ENCODE peak calls at places on chromosomes 6 and 20, in ten cellular contexts. One of them, this sample, is unnamed.

GRCh38 chr20:36439040-36439730 is 102.1 kb upstream of the MYL9 start:
- DNase-seq in mammary epithelial cell: peak; percentile 37
- DNase-seq in stomach: peak; percentile 79
- DNase-seq in AG09309: no peak
- DNase-seq in NB4: peak; percentile 70
- DNase-seq in tibial artery: peak; percentile 76
- DNase-seq in astrocyte of the spinal cord: peak; percentile 42
- DNase-seq in epithelial cell of esophagus: peak; percentile 59
- DNase-seq in spleen: peak; percentile 88
- DNase-seq in astrocyte: no peak
- DNase-seq in this sample: peak; percentile 52

GRCh38 chr6:34745277-34746103 is 11.8 kb upstream of the SNRPC start:
- DNase-seq in mammary epithelial cell: peak; percentile 79
- DNase-seq in stomach: peak; percentile 82
- DNase-seq in AG09309: no peak
- DNase-seq in NB4: peak; percentile 74
- DNase-seq in tibial artery: no peak
- DNase-seq in astrocyte of the spinal cord: no peak
- DNase-seq in epithelial cell of esophagus: peak; percentile 97
- DNase-seq in spleen: no peak
- DNase-seq in astrocyte: peak; percentile 91
- DNase-seq in this sample: peak; percentile 49

GRCh38 chr6:31042801-31043200 is 32.5 kb downstream of the MUC22 start:
- DNase-seq in mammary epithelial cell: peak; percentile 57
- DNase-seq in stomach: peak; percentile 73
- DNase-seq in AG09309: peak; percentile 20
- DNase-seq in NB4: peak; percentile 30
- DNase-seq in tibial artery: no peak
- DNase-seq in astrocyte of the spinal cord: peak; percentile 71
- DNase-seq in epithelial cell of esophagus: peak; percentile 68
- DNase-seq in spleen: no peak
- DNase-seq in astrocyte: peak; percentile 31
- DNase-seq in this sample: peak; percentile 57

GRCh38 chr20:6908673-6909072 is 141.2 kb downstream of the BMP2 start:
- DNase-seq in mammary epithelial cell: peak; percentile 55
- DNase-seq in stomach: no peak
- DNase-seq in AG09309: no peak
- DNase-seq in NB4: no peak
- DNase-seq in tibial artery: no peak
- DNase-seq in astrocyte of the spinal cord: no peak
- DNase-seq in epithelial cell of esophagus: peak; percentile 29
- DNase-seq in spleen: no peak
- DNase-seq in astrocyte: no peak
- DNase-seq in this sample: no peak

GRCh38 chr6:37524025-37524647 is 24.4 kb upstream of the CCDC167 start:
- DNase-seq in mammary epithelial cell: no peak
- DNase-seq in stomach: no peak
- DNase-seq in AG09309: no peak
- DNase-seq in NB4: no peak
- DNase-seq in tibial artery: no peak
- DNase-seq in astrocyte of the spinal cord: peak; percentile 75
- DNase-seq in epithelial cell of esophagus: peak; percentile 35
- DNase-seq in spleen: no peak
- DNase-seq in astrocyte: peak; percentile 42
- DNase-seq in this sample: no peak

GRCh38 chr6:131949615-131949908 is 1.6 kb downstream of the CCN2 start:
- DNase-seq in mammary epithelial cell: no peak
- DNase-seq in stomach: no peak
- DNase-seq in AG09309: peak; percentile 89
- DNase-seq in NB4: no peak
- DNase-seq in tibial artery: no peak
- DNase-seq in astrocyte of the spinal cord: no peak
- DNase-seq in epithelial cell of esophagus: no peak
- DNase-seq in spleen: no peak
- DNase-seq in astrocyte: peak; percentile 89
- DNase-seq in this sample: peak; percentile 98

GRCh38 chr6:33082702-33083101 is 6.9 kb downstream of the HLA-DPB1 start:
- DNase-seq in mammary epithelial cell: no peak
- DNase-seq in stomach: peak; percentile 62
- DNase-seq in AG09309: no peak
- DNase-seq in NB4: peak; percentile 56
- DNase-seq in tibial artery: no peak
- DNase-seq in astrocyte of the spinal cord: peak; percentile 36
- DNase-seq in epithelial cell of esophagus: peak; percentile 57
- DNase-seq in spleen: no peak
- DNase-seq in astrocyte: no peak
- DNase-seq in this sample: peak; percentile 9

GRCh38 chr6:170031096-170031471 is 259.8 kb downstream of the DLL1 start:
- DNase-seq in mammary epithelial cell: no peak
- DNase-seq in stomach: peak; percentile 85
- DNase-seq in AG09309: no peak
- DNase-seq in NB4: no peak
- DNase-seq in tibial artery: no peak
- DNase-seq in astrocyte of the spinal cord: no peak
- DNase-seq in epithelial cell of esophagus: peak; percentile 42
- DNase-seq in spleen: peak; percentile 63
- DNase-seq in astrocyte: no peak
- DNase-seq in this sample: peak; percentile 20

GRCh38 chr6:90155114-90155513 is 141.5 kb downstream of the BACH2 start:
- DNase-seq in mammary epithelial cell: no peak
- DNase-seq in stomach: no peak
- DNase-seq in AG09309: no peak
- DNase-seq in NB4: no peak
- DNase-seq in tibial artery: no peak
- DNase-seq in astrocyte of the spinal cord: no peak
- DNase-seq in epithelial cell of esophagus: no peak
- DNase-seq in spleen: no peak
- DNase-seq in astrocyte: no peak
- DNase-seq in this sample: peak; percentile 21

GRCh38 chr6:90156861-90157260 is 139.8 kb downstream of the BACH2 start:
- DNase-seq in mammary epithelial cell: peak; percentile 80
- DNase-seq in stomach: no peak
- DNase-seq in AG09309: no peak
- DNase-seq in NB4: no peak
- DNase-seq in tibial artery: no peak
- DNase-seq in astrocyte of the spinal cord: no peak
- DNase-seq in epithelial cell of esophagus: peak; percentile 92
- DNase-seq in spleen: no peak
- DNase-seq in astrocyte: no peak
- DNase-seq in this sample: no peak

GRCh38 chr6:90159452-90159851 is 137.2 kb downstream of the BACH2 start:
- DNase-seq in mammary epithelial cell: no peak
- DNase-seq in stomach: no peak
- DNase-seq in AG09309: no peak
- DNase-seq in NB4: no peak
- DNase-seq in tibial artery: no peak
- DNase-seq in astrocyte of the spinal cord: no peak
- DNase-seq in epithelial cell of esophagus: no peak
- DNase-seq in spleen: no peak
- DNase-seq in astrocyte: no peak
- DNase-seq in this sample: no peak

GRCh38 chr6:90158945-90159344 is 137.7 kb downstream of the BACH2 start:
- DNase-seq in mammary epithelial cell: no peak
- DNase-seq in stomach: no peak
- DNase-seq in AG09309: no peak
- DNase-seq in NB4: no peak
- DNase-seq in tibial artery: no peak
- DNase-seq in astrocyte of the spinal cord: no peak
- DNase-seq in epithelial cell of esophagus: no peak
- DNase-seq in spleen: no peak
- DNase-seq in astrocyte: no peak
- DNase-seq in this sample: no peak

DNA sequence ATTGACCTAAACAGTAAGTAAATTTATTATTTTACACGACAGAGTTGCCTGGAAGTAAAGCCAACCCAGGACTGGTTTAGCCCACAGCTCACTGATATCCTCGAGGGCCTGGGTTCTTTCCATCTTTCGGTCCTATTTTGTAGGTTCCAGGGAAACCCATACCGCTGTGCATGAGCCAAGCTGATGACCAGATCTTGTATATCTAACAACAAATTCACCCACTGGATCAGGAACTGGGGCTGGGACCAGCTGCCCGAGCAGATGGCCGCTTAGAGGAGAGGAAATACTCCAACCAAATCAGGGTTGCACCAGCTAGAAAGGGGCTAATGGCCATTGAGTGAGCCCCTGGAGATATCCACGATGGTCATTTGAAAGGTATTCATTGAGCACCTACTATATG is 139.2 kb downstream of the BACH2 start:
- DNase-seq in mammary epithelial cell: no peak
- DNase-seq in stomach: no peak
- DNase-seq in AG09309: no peak
- DNase-seq in NB4: no peak
- DNase-seq in tibial artery: no peak
- DNase-seq in astrocyte of the spinal cord: no peak
- DNase-seq in epithelial cell of esophagus: no peak
- DNase-seq in spleen: no peak
- DNase-seq in astrocyte: no peak
- DNase-seq in this sample: no peak
- TF ChIP-seq CTCF in mammary epithelial cell: no peak
- TF ChIP-seq CTCF in stomach: no peak
- TF ChIP-seq CTCF in AG09309: no peak
- TF ChIP-seq CTCF in NB4: no peak
- TF ChIP-seq CTCF in tibial artery: no peak
- TF ChIP-seq CTCF in astrocyte of the spinal cord: no peak
- TF ChIP-seq CTCF in epithelial cell of esophagus: no peak
- TF ChIP-seq CTCF in spleen: no peak
- TF ChIP-seq CTCF in astrocyte: no peak
- TF ChIP-seq CTCF in this sample: no peak

GRCh38 chr6:6001443-6001842 is 5.3 kb downstream of the NRN1 start:
- DNase-seq in mammary epithelial cell: no peak
- DNase-seq in stomach: no peak
- DNase-seq in AG09309: no peak
- DNase-seq in NB4: no peak
- DNase-seq in tibial artery: no peak
- DNase-seq in astrocyte of the spinal cord: no peak
- DNase-seq in epithelial cell of esophagus: no peak
- DNase-seq in spleen: no peak
- DNase-seq in astrocyte: no peak
- DNase-seq in this sample: no peak

GRCh38 chr6:5998741-5999687 is 7.7 kb downstream of the NRN1 start:
- DNase-seq in mammary epithelial cell: no peak
- DNase-seq in stomach: no peak
- DNase-seq in AG09309: no peak
- DNase-seq in NB4: no peak
- DNase-seq in tibial artery: no peak
- DNase-seq in astrocyte of the spinal cord: peak; percentile 40
- DNase-seq in epithelial cell of esophagus: no peak
- DNase-seq in spleen: peak; percentile 76
- DNase-seq in astrocyte: no peak
- DNase-seq in this sample: no peak

GRCh38 chr6:6002005-6002808 is 4.5 kb downstream of the NRN1 start:
- DNase-seq in mammary epithelial cell: no peak
- DNase-seq in stomach: no peak
- DNase-seq in AG09309: no peak
- DNase-seq in NB4: no peak
- DNase-seq in tibial artery: no peak
- DNase-seq in astrocyte of the spinal cord: no peak
- DNase-seq in epithelial cell of esophagus: no peak
- DNase-seq in spleen: no peak
- DNase-seq in astrocyte: no peak
- DNase-seq in this sample: no peak

GRCh38 chr6:5998236-5998635 is 8.5 kb downstream of the NRN1 start:
- DNase-seq in mammary epithelial cell: no peak
- DNase-seq in stomach: no peak
- DNase-seq in AG09309: no peak
- DNase-seq in NB4: no peak
- DNase-seq in tibial artery: no peak
- DNase-seq in astrocyte of the spinal cord: no peak
- DNase-seq in epithelial cell of esophagus: no peak
- DNase-seq in spleen: no peak
- DNase-seq in astrocyte: no peak
- DNase-seq in this sample: no peak

DNA sequence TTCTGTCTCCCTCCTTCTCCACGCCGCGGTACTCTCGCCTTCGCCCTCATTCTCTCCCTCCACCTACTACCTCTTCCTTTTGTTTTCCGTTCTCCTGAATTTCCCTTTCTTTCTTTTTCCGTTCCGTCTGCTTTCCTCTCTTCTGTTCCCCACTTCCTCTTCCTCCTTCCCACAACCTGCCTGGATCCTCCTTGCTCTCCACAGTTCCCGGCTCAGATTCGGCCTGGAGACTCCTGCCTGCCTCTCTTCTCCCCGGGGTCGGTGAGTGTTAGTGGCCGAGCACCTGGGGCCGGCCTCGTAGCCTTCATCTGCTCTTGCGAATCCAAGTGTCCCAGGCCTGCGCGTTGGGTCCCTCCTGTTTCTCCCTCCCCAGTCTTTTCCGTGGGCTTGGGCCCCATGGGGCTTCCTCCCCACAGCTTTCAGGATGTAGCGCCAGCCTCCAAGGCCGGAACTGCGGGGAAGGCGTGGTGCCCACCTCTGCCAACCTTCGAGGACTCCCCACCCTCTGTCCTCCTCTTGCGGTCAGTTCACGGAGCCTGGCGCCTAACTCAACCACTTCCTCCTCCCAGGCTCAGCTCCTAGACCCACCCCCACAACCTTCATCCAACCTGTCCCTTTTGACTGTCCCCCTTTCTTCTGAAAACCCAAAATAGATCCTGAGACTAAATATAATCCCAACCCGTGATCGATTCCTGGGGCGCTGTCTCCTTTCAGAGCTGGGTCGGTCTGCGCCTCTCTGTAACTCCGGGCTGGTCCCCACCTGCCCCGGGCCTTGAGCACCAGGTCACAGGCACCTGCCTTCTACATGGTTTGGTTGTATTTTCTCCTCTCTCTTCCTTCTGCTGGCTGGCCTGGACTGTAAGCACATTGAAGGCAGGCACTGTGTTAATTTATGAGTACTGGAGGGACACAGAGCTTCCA is 6.8 kb downstream of the NRN1 start:
- DNase-seq in mammary epithelial cell: no peak
- DNase-seq in stomach: no peak
- DNase-seq in AG09309: no peak
- DNase-seq in NB4: no peak
- DNase-seq in tibial artery: no peak
- DNase-seq in astrocyte of the spinal cord: no peak
- DNase-seq in epithelial cell of esophagus: no peak
- DNase-seq in spleen: peak; percentile 79
- DNase-seq in astrocyte: no peak
- DNase-seq in this sample: no peak
- H3K4me3 ChIP-seq in mammary epithelial cell: no peak overlapping the region
- H3K4me3 ChIP-seq in stomach: no peak overlapping the region
- H3K4me3 ChIP-seq in AG09309: no peak overlapping the region
- H3K4me3 ChIP-seq in NB4: no peak overlapping the region
- H3K4me3 ChIP-seq in tibial artery: peak overlapping the region; percentile 38
- H3K4me3 ChIP-seq in astrocyte of the spinal cord: no peak overlapping the region
- H3K4me3 ChIP-seq in epithelial cell of esophagus: no peak overlapping the region
- H3K4me3 ChIP-seq in spleen: no peak overlapping the region
- H3K4me3 ChIP-seq in astrocyte: no peak overlapping the region
- H3K4me3 ChIP-seq in this sample: no peak overlapping the region

GRCh38 chr6:135334169-135334568 is 153.1 kb downstream of the MYB start:
- DNase-seq in mammary epithelial cell: peak; percentile 18
- DNase-seq in stomach: no peak
- DNase-seq in AG09309: no peak
- DNase-seq in NB4: peak; percentile 35
- DNase-seq in tibial artery: no peak
- DNase-seq in astrocyte of the spinal cord: peak; percentile 32
- DNase-seq in epithelial cell of esophagus: peak; percentile 56
- DNase-seq in spleen: no peak
- DNase-seq in astrocyte: peak; percentile 27
- DNase-seq in this sample: no peak

GRCh38 chr6:135331002-135331401 is 149.9 kb downstream of the MYB start:
- DNase-seq in mammary epithelial cell: peak; percentile 7
- DNase-seq in stomach: no peak
- DNase-seq in AG09309: no peak
- DNase-seq in NB4: peak; percentile 41
- DNase-seq in tibial artery: no peak
- DNase-seq in astrocyte of the spinal cord: peak; percentile 43
- DNase-seq in epithelial cell of esophagus: no peak
- DNase-seq in spleen: no peak
- DNase-seq in astrocyte: peak; percentile 69
- DNase-seq in this sample: no peak

GRCh38 chr6:135325624-135326424 is 144.7 kb downstream of the MYB start:
- DNase-seq in mammary epithelial cell: no peak
- DNase-seq in stomach: no peak
- DNase-seq in AG09309: no peak
- DNase-seq in NB4: peak; percentile 88
- DNase-seq in tibial artery: no peak
- DNase-seq in astrocyte of the spinal cord: no peak
- DNase-seq in epithelial cell of esophagus: peak; percentile 62
- DNase-seq in spleen: no peak
- DNase-seq in astrocyte: no peak
- DNase-seq in this sample: peak; percentile 74

GRCh38 chr6:135328136-135328535 is 147.0 kb downstream of the MYB start:
- DNase-seq in mammary epithelial cell: peak; percentile 45
- DNase-seq in stomach: no peak
- DNase-seq in AG09309: no peak
- DNase-seq in NB4: no peak
- DNase-seq in tibial artery: no peak
- DNase-seq in astrocyte of the spinal cord: no peak
- DNase-seq in epithelial cell of esophagus: peak; percentile 74
- DNase-seq in spleen: no peak
- DNase-seq in astrocyte: no peak
- DNase-seq in this sample: no peak

GRCh38 chr6:135329851-135330803 is 149.0 kb downstream of the MYB start:
- DNase-seq in mammary epithelial cell: no peak
- DNase-seq in stomach: no peak
- DNase-seq in AG09309: no peak
- DNase-seq in NB4: no peak
- DNase-seq in tibial artery: no peak
- DNase-seq in astrocyte of the spinal cord: no peak
- DNase-seq in epithelial cell of esophagus: no peak
- DNase-seq in spleen: no peak
- DNase-seq in astrocyte: peak; percentile 32
- DNase-seq in this sample: no peak
- TF ChIP-seq CTCF in mammary epithelial cell: no peak
- TF ChIP-seq CTCF in stomach: no peak
- TF ChIP-seq CTCF in AG09309: no peak
- TF ChIP-seq CTCF in NB4: no peak
- TF ChIP-seq CTCF in tibial artery: no peak
- TF ChIP-seq CTCF in astrocyte of the spinal cord: no peak
- TF ChIP-seq CTCF in epithelial cell of esophagus: no peak
- TF ChIP-seq CTCF in spleen: no peak
- TF ChIP-seq CTCF in astrocyte: no peak
- TF ChIP-seq CTCF in this sample: no peak

DNA sequence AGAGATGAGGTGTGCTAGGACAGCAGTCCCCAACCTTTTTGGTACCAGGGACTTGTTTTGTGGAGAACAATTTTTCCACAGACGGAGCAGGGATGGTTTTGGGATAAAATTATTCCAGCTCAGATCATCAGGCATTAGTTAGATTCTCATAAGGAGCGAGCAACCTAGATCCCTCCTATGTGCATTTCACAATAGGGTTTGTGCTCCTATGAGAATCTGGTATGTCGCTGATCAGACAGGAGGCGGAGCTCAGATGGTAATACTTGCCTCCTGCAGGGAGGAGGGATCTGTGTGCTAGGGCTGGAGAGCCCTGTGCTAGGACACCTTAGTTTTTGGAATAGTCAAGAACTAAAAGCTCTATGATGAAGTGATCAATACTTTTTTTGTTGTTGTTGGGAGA is 2.5 kb downstream of the SMIM13 start:
- DNase-seq in mammary epithelial cell: peak; percentile 65
- DNase-seq in stomach: no peak
- DNase-seq in AG09309: peak; percentile 52
- DNase-seq in NB4: peak; percentile 81
- DNase-seq in tibial artery: no peak
- DNase-seq in astrocyte of the spinal cord: peak; percentile 55
- DNase-seq in epithelial cell of esophagus: peak; percentile 89
- DNase-seq in spleen: no peak
- DNase-seq in astrocyte: peak; percentile 61
- DNase-seq in this sample: peak; percentile 67
- H3K4me3 ChIP-seq in mammary epithelial cell: peak overlapping the region; percentile 89
- H3K4me3 ChIP-seq in stomach: no peak overlapping the region
- H3K4me3 ChIP-seq in AG09309: no peak overlapping the region
- H3K4me3 ChIP-seq in NB4: peak overlapping the region; percentile 99
- H3K4me3 ChIP-seq in tibial artery: no peak overlapping the region
- H3K4me3 ChIP-seq in astrocyte of the spinal cord: no peak overlapping the region
- H3K4me3 ChIP-seq in epithelial cell of esophagus: peak overlapping the region; percentile 90
- H3K4me3 ChIP-seq in spleen: no peak overlapping the region
- H3K4me3 ChIP-seq in astrocyte: no peak overlapping the region
- H3K4me3 ChIP-seq in this sample: peak overlapping the region; percentile 91